ENCODE peak calls at places on chromosomes 3 and 15, in nine cellular contexts. Y is right cardiac atrium; Z is GM23338; R is ovary; I is A673; S is heart right ventricle; C is CD4-positive, CD25-positive, alpha-beta regulatory T cell; J is H9; P is CD4-positive, alpha-beta T cell. V is an unnamed sample.

GRCh38 chr3:176293277-176293676 is 904.0 kb downstream of the TBL1XR1 start:
- DNase-seq in Y (no peak), Z (no peak), R (no peak), I (no peak), S (no peak), C (no peak), J (no peak), P (no peak), V (no peak)

GRCh38 chr15:99110581-99111320 is 5.9 kb downstream of the SYNM start:
- DNase-seq in Y (no peak), Z (no peak), R (no peak), I (no peak), S (no peak), C (no peak), J (no peak), P (no peak), V (no peak)

GRCh38 chr3:99817047-99817436 is 620 bp upstream of the CMSS1 start:
- DNase-seq in Y (peak), Z (peak), R (peak), I (peak), S (no peak), C (no peak), J (peak), P (no peak), V (no peak)

GRCh38 chr3:139283301-139283700 is 60.5 kb upstream of the MRPS22 start:
- DNase-seq in Y (no peak), Z (no peak), R (no peak), I (no peak), S (no peak), C (no peak), J (no peak), P (no peak), V (no peak)

GRCh38 chr15:95953032-95953431 is 377.5 kb upstream of the NR2F2 start:
- DNase-seq in Y (no peak), Z (no peak), R (no peak), I (no peak), S (no peak), C (no peak), J (no peak), P (no peak), V (no peak)

GRCh38 chr15:42371125-42371524 is 11.8 kb downstream of the CAPN3 start:
- DNase-seq in Y (no peak), Z (peak), R (no peak), I (peak), S (no peak), C (no peak), J (no peak), P (no peak), V (no peak)

GRCh38 chr15:76286231-76286879 is 24.9 kb downstream of the ETFA start:
- DNase-seq in Y (no peak), Z (no peak), R (no peak), I (no peak), S (no peak), C (peak), J (no peak), P (no peak), V (no peak)

GRCh38 chr15:91345761-91346160 is 245.7 kb downstream of the SV2B start:
- DNase-seq in Y (no peak), Z (no peak), R (no peak), I (no peak), S (no peak), C (no peak), J (no peak), P (no peak), V (no peak)

GRCh38 chr15:66276546-66276945 is 16.8 kb upstream of the DIS3L start:
- DNase-seq in Y (no peak), Z (no peak), R (no peak), I (no peak), S (no peak), C (no peak), J (no peak), P (no peak), V (no peak)

GRCh38 chr3:106826861-106827311 is 550.4 kb upstream of the CCDC54 start:
- DNase-seq in Y (no peak), Z (no peak), R (no peak), I (peak), S (no peak), C (no peak), J (no peak), P (no peak), V (no peak)

GRCh38 chr15:77921664-77922063 is 155.8 kb downstream of the TBC1D2B start:
- DNase-seq in Y (peak), Z (no peak), R (no peak), I (no peak), S (no peak), C (no peak), J (peak), P (no peak), V (no peak)

GRCh38 chr3:57659004-57659672 is 33.7 kb downstream of the DENND6A start:
- DNase-seq in Y (no peak), Z (no peak), R (no peak), I (peak), S (no peak), C (no peak), J (no peak), P (no peak), V (no peak)

GRCh38 chr3:97131476-97131875 is 317.1 kb downstream of the EPHA6 start:
- DNase-seq in Y (no peak), Z (no peak), R (no peak), I (no peak), S (no peak), C (no peak), J (no peak), P (no peak), V (no peak)

GRCh38 chr3:15541371-15541770 is 19.9 kb upstream of the COLQ start:
- DNase-seq in Y (no peak), Z (no peak), R (no peak), I (no peak), S (no peak), C (no peak), J (no peak), P (no peak), V (no peak)

GRCh38 chr15:68681836-68682235 is 103.0 kb downstream of the CORO2B start:
- DNase-seq in Y (no peak), Z (no peak), R (no peak), I (no peak), S (no peak), C (no peak), J (no peak), P (no peak), V (no peak)

GRCh38 chr3:7340795-7341194 is 479.9 kb downstream of the GRM7 start:
- DNase-seq in Y (no peak), Z (no peak), R (no peak), I (no peak), S (no peak), C (no peak), J (no peak), P (no peak), V (no peak)

GRCh38 chr3:15399970-15400369 is 27.4 kb downstream of the METTL6 start:
- DNase-seq in Y (no peak), Z (no peak), R (no peak), I (no peak), S (no peak), C (no peak), J (no peak), P (no peak), V (no peak)

GRCh38 chr3:9361691-9362388 is 1.0 kb upstream of the THUMPD3 start:
- DNase-seq in Y (no peak), Z (no peak), R (no peak), I (no peak), S (no peak), C (no peak), J (no peak), P (no peak), V (no peak)

GRCh38 chr15:66269326-66270090 is 16.0 kb upstream of the MEGF11 start:
- DNase-seq in Y (no peak), Z (peak), R (no peak), I (peak), S (no peak), C (no peak), J (peak), P (no peak), V (no peak)

GRCh38 chr15:101020945-101021344 is 101.8 kb downstream of the LRRK1 start:
- DNase-seq in Y (no peak), Z (no peak), R (no peak), I (no peak), S (no peak), C (no peak), J (peak), P (no peak), V (no peak)

GRCh38 chr3:172582712-172583111 is 59.5 kb upstream of the TNFSF10 start:
- DNase-seq in Y (no peak), Z (no peak), R (no peak), I (no peak), S (no peak), C (no peak), J (no peak), P (no peak), V (no peak)

GRCh38 chr3:55408193-55408826 is 78.8 kb downstream of the WNT5A start:
- DNase-seq in Y (no peak), Z (no peak), R (no peak), I (no peak), S (no peak), C (no peak), J (no peak), P (no peak), V (no peak)

GRCh38 chr3:171646357-171647133 is 163.7 kb downstream of the PLD1 start:
- DNase-seq in Y (no peak), Z (peak), R (no peak), I (peak), S (no peak), C (peak), J (no peak), P (no peak), V (no peak)

GRCh38 chr15:51620647-51621046 is 1.9 kb downstream of the DMXL2 start:
- DNase-seq in Y (no peak), Z (no peak), R (no peak), I (no peak), S (no peak), C (no peak), J (no peak), P (no peak), V (no peak)

GRCh38 chr3:14853280-14853956 is 34.7 kb downstream of the FGD5 start:
- DNase-seq in Y (no peak), Z (peak), R (no peak), I (no peak), S (no peak), C (no peak), J (no peak), P (no peak), V (no peak)

GRCh38 chr3:148366743-148367410 is 330.8 kb upstream of the AGTR1 start:
- DNase-seq in Y (no peak), Z (peak), R (no peak), I (peak), S (no peak), C (no peak), J (no peak), P (no peak), V (no peak)

GRCh38 chr3:34237946-34238345 is 439.5 kb downstream of the PDCD6IP start:
- DNase-seq in Y (no peak), Z (no peak), R (no peak), I (peak), S (no peak), C (no peak), J (no peak), P (no peak), V (no peak)

GRCh38 chr15:63880744-63881143 is 47.0 kb upstream of the HERC1 start:
- DNase-seq in Y (no peak), Z (no peak), R (no peak), I (no peak), S (no peak), C (no peak), J (no peak), P (no peak), V (no peak)

GRCh38 chr15:89333011-89333860 is 1.4 kb downstream of the POLG start:
- DNase-seq in Y (peak), Z (peak), R (peak), I (no peak), S (no peak), C (no peak), J (no peak), P (no peak), V (no peak)

DNA sequence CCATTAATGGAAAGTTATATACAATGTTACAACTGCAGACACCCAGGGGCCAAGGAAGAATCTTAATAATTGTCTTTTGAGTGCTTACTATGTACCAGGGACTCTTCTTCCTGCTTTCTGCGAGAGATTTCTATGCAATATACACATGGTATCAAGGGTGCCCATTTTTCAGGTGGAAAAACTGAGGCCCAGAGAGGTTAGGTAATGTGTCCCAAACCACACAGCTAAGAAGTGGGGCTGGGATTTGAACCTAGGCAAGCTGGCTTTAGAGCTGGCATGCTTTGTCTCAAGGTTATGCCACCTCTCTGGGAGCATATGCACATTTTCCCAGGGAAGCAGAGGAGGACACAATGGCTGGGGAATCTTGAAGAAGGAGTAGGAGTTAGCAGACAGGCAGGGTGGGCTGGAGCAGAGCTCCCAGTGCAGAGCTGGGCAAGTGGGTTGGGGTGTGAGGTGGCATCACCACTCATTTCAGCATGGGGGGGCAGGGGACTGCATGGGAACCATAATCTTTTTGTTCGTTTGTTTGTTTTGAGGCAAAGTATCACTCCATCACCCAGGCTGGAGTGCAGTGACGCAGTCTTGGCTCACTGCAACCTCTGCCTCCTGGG is 339.8 kb upstream of the LRRFIP2 start:
- DNase-seq in Y (no peak), Z (no peak), R (no peak), I (no peak), S (no peak), C (no peak), J (no peak), P (no peak), V (no peak)
- H3K27ac ChIP-seq in Y (no peak), Z (no peak), R (no peak), I (no peak), S (no peak), C (no peak), J (no peak), P (no peak), V (no peak)

GRCh38 chr3:124741027-124741426 is 10.8 kb downstream of the UMPS start:
- DNase-seq in Y (no peak), Z (no peak), R (no peak), I (no peak), S (no peak), C (no peak), J (no peak), P (no peak), V (no peak)

GRCh38 chr3:124748560-124749198 is 18.4 kb downstream of the UMPS start:
- DNase-seq in Y (no peak), Z (no peak), R (no peak), I (no peak), S (no peak), C (no peak), J (no peak), P (no peak), V (no peak)

GRCh38 chr3:124745756-124746155 is 15.5 kb downstream of the UMPS start:
- DNase-seq in Y (no peak), Z (no peak), R (no peak), I (no peak), S (no peak), C (no peak), J (no peak), P (no peak), V (no peak)

GRCh38 chr3:124747111-124747981 is 17.1 kb downstream of the UMPS start:
- DNase-seq in Y (no peak), Z (no peak), R (no peak), I (no peak), S (no peak), C (no peak), J (no peak), P (no peak), V (no peak)

GRCh38 chr3:124745092-124745491 is 14.8 kb downstream of the UMPS start:
- DNase-seq in Y (no peak), Z (no peak), R (no peak), I (no peak), S (no peak), C (no peak), J (no peak), P (no peak), V (no peak)
- H3K27ac ChIP-seq in Y (no peak), Z (peak), R (no peak), I (no peak), S (no peak), C (no peak), J (no peak), P (no peak), V (no peak)

GRCh38 chr3:184591789-184592188 is 30.2 kb downstream of the EPHB3 start:
- DNase-seq in Y (peak), Z (no peak), R (no peak), I (no peak), S (no peak), C (no peak), J (no peak), P (no peak), V (peak)

GRCh38 chr3:184588776-184589175 is 27.2 kb downstream of the EPHB3 start:
- DNase-seq in Y (peak), Z (no peak), R (no peak), I (no peak), S (no peak), C (no peak), J (no peak), P (no peak), V (no peak)

GRCh38 chr3:184593201-184593922 is 31.8 kb downstream of the EPHB3 start:
- DNase-seq in Y (no peak), Z (no peak), R (peak), I (no peak), S (no peak), C (no peak), J (no peak), P (no peak), V (no peak)

GRCh38 chr3:184592411-184593200 is 31.0 kb downstream of the EPHB3 start:
- DNase-seq in Y (peak), Z (no peak), R (peak), I (no peak), S (no peak), C (no peak), J (no peak), P (no peak), V (peak)

DNA sequence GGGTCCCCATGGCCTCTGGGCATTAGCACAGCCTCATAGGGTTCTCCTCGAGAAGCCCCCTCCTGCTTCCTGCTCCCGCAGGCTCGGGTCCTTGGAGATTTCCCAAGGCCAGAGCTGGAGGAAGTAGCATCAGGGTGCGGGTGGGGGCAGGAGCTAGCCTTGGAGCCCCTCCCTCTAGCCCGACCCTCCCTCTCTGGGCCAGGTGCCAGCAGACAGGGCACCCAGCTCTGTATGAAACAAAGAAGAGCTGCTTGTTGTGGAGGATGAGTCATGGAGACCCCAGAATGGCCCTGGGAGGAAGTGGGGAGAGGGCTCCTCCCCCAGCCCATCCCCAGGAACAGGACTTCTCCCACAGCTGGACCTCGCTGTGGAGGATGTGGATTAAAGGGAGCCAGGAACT is 29.2 kb downstream of the EPHB3 start:
- DNase-seq in Y (peak), Z (no peak), R (peak), I (peak), S (no peak), C (no peak), J (no peak), P (no peak), V (peak)
- H3K27ac ChIP-seq in Y (no peak), Z (no peak), R (peak), I (no peak), S (no peak), C (no peak), J (no peak), P (no peak), V (no peak)

DNA sequence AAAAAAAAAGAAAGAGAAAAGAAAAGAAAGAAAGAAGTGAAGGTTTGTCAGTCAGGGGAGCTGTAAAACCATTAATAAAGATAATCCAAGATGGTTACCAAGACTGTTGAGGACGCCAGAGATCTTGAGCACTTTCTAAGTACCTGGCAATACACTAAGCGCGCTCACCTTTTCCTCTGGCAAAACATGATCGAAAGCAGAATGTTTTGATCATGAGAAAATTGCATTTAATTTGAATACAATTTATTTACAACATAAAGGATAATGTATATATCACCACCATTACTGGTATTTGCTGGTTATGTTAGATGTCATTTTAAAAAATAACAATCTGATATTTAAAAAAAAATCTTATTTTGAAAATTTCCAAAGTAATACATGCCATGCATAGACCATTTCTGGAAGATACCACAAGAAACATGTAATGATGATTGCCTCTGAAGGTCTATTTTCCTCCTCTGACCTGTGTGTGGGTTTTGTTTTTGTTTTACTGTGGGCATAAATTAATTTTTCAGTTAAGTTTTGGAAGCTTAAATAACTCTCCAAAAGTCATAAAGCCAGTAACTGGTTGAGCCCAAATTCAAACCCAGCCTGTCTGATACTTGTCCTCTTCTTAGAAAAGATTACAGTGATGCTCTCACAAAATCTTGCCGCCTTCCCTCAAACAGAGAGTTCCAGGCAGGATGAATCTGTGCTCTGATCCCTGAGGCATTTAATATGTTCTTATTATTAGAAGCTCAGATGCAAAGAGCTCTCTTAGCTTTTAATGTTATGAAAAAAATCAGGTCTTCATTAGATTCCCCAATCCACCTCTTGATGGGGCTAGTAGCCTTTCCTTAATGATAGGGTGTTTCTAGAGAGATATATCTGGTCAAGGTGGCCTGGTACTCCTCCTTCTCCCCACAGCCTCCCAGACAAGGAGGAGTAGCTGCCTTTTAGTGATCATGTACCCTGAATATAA is 2.0 kb downstream of the B2M start:
- DNase-seq in Y (no peak), Z (peak), R (no peak), I (peak), S (no peak), C (peak), J (no peak), P (no peak), V (no peak)
- H3K27ac ChIP-seq in Y (no peak), Z (no peak), R (peak), I (peak), S (peak), C (peak), J (no peak), P (peak), V (peak)

GRCh38 chr3:190580443-190580842 is 66.6 kb downstream of the IL1RAP start:
- DNase-seq in Y (no peak), Z (no peak), R (no peak), I (no peak), S (no peak), C (no peak), J (no peak), P (no peak), V (no peak)

GRCh38 chr3:190574473-190574872 is 60.6 kb downstream of the IL1RAP start:
- DNase-seq in Y (no peak), Z (no peak), R (no peak), I (no peak), S (no peak), C (no peak), J (no peak), P (no peak), V (no peak)

GRCh38 chr3:190577225-190577624 is 63.3 kb downstream of the IL1RAP start:
- DNase-seq in Y (no peak), Z (no peak), R (no peak), I (no peak), S (no peak), C (no peak), J (no peak), P (no peak), V (no peak)

GRCh38 chr3:190579514-190580137 is 65.7 kb downstream of the IL1RAP start:
- DNase-seq in Y (no peak), Z (no peak), R (no peak), I (peak), S (no peak), C (no peak), J (no peak), P (no peak), V (no peak)

GRCh38 chr3:190575441-190576190 is 61.7 kb downstream of the IL1RAP start:
- DNase-seq in Y (peak), Z (no peak), R (no peak), I (no peak), S (no peak), C (no peak), J (no peak), P (no peak), V (no peak)
- H3K27ac ChIP-seq in Y (no peak), Z (no peak), R (no peak), I (peak), S (no peak), C (no peak), J (no peak), P (no peak), V (no peak)

GRCh38 chr3:50623840-50624474 is 7.0 kb downstream of the MAPKAPK3 start:
- DNase-seq in Y (no peak), Z (no peak), R (no peak), I (no peak), S (no peak), C (peak), J (no peak), P (no peak), V (no peak)
- H3K27ac ChIP-seq in Y (peak), Z (no peak), R (no peak), I (no peak), S (no peak), C (peak), J (no peak), P (peak), V (no peak)